ENCODE peak calls at places on chromosome 1, in ten cellular contexts. One of them, this sample, is unnamed. For H3K27me3, the result is how much of the 10 kb centered on the place peaks cover.

GRCh38 chr1:93758842-93759515 is 77.3 kb upstream of the BCAR3 start:
- DNase-seq in sigmoid colon: no peak
- DNase-seq in transverse colon: no peak
- DNase-seq in Peyer's patch: no peak
- DNase-seq in testis: no peak
- DNase-seq in body of pancreas: no peak
- DNase-seq in stomach: no peak
- DNase-seq in tibial nerve: no peak
- DNase-seq in ovary: no peak
- DNase-seq in adrenal gland: peak
- DNase-seq in this sample: no peak

GRCh38 chr1:160675641-160676410 is 29.0 kb upstream of the SLAMF1 start:
- DNase-seq in sigmoid colon: peak
- DNase-seq in transverse colon: peak
- DNase-seq in Peyer's patch: peak
- DNase-seq in testis: peak
- DNase-seq in body of pancreas: peak
- DNase-seq in stomach: peak
- DNase-seq in tibial nerve: no peak
- DNase-seq in ovary: peak
- DNase-seq in adrenal gland: peak
- DNase-seq in this sample: peak

GRCh38 chr1:219085082-219085481 is 88.6 kb upstream of the LYPLAL1 start:
- DNase-seq in sigmoid colon: no peak
- DNase-seq in transverse colon: no peak
- DNase-seq in Peyer's patch: no peak
- DNase-seq in testis: no peak
- DNase-seq in body of pancreas: no peak
- DNase-seq in stomach: no peak
- DNase-seq in tibial nerve: no peak
- DNase-seq in ovary: no peak
- DNase-seq in adrenal gland: no peak
- DNase-seq in this sample: no peak

GRCh38 chr1:201411292-201411691 is 10.2 kb downstream of the TNNI1 start:
- DNase-seq in sigmoid colon: no peak
- DNase-seq in transverse colon: no peak
- DNase-seq in Peyer's patch: no peak
- DNase-seq in testis: no peak
- DNase-seq in body of pancreas: no peak
- DNase-seq in stomach: no peak
- DNase-seq in tibial nerve: no peak
- DNase-seq in ovary: no peak
- DNase-seq in adrenal gland: no peak
- DNase-seq in this sample: no peak

GRCh38 chr1:196558424-196558823 is 49.8 kb downstream of the KCNT2 start:
- DNase-seq in sigmoid colon: no peak
- DNase-seq in transverse colon: no peak
- DNase-seq in Peyer's patch: no peak
- DNase-seq in testis: no peak
- DNase-seq in body of pancreas: no peak
- DNase-seq in stomach: no peak
- DNase-seq in tibial nerve: no peak
- DNase-seq in ovary: no peak
- DNase-seq in adrenal gland: no peak
- DNase-seq in this sample: no peak

GRCh38 chr1:82392513-82392912 is 591.8 kb downstream of the ADGRL2 start:
- DNase-seq in sigmoid colon: no peak
- DNase-seq in transverse colon: no peak
- DNase-seq in Peyer's patch: no peak
- DNase-seq in testis: no peak
- DNase-seq in body of pancreas: no peak
- DNase-seq in stomach: no peak
- DNase-seq in tibial nerve: no peak
- DNase-seq in ovary: no peak
- DNase-seq in adrenal gland: no peak
- DNase-seq in this sample: no peak

GRCh38 chr1:76951185-76951584 is 83.9 kb downstream of the ST6GALNAC5 start:
- DNase-seq in sigmoid colon: no peak
- DNase-seq in transverse colon: no peak
- DNase-seq in Peyer's patch: no peak
- DNase-seq in testis: no peak
- DNase-seq in body of pancreas: no peak
- DNase-seq in stomach: no peak
- DNase-seq in tibial nerve: no peak
- DNase-seq in ovary: no peak
- DNase-seq in adrenal gland: no peak
- DNase-seq in this sample: no peak

GRCh38 chr1:245997471-245998258 is 509.4 kb downstream of the SMYD3 start:
- DNase-seq in sigmoid colon: no peak
- DNase-seq in transverse colon: no peak
- DNase-seq in Peyer's patch: no peak
- DNase-seq in testis: no peak
- DNase-seq in body of pancreas: peak
- DNase-seq in stomach: peak
- DNase-seq in tibial nerve: no peak
- DNase-seq in ovary: no peak
- DNase-seq in adrenal gland: no peak
- DNase-seq in this sample: peak

GRCh38 chr1:107486365-107486764 is 345.5 kb downstream of the NTNG1 start:
- DNase-seq in sigmoid colon: no peak
- DNase-seq in transverse colon: no peak
- DNase-seq in Peyer's patch: no peak
- DNase-seq in testis: no peak
- DNase-seq in body of pancreas: no peak
- DNase-seq in stomach: no peak
- DNase-seq in tibial nerve: no peak
- DNase-seq in ovary: no peak
- DNase-seq in adrenal gland: no peak
- DNase-seq in this sample: no peak

GRCh38 chr1:160127865-160128523 is 12.4 kb downstream of the ATP1A2 start:
- DNase-seq in sigmoid colon: no peak
- DNase-seq in transverse colon: no peak
- DNase-seq in Peyer's patch: no peak
- DNase-seq in testis: no peak
- DNase-seq in body of pancreas: no peak
- DNase-seq in stomach: no peak
- DNase-seq in tibial nerve: no peak
- DNase-seq in ovary: no peak
- DNase-seq in adrenal gland: peak
- DNase-seq in this sample: no peak

GRCh38 chr1:24155011-24155782 is 12.3 kb upstream of the IL22RA1 start:
- DNase-seq in sigmoid colon: no peak
- DNase-seq in transverse colon: peak
- DNase-seq in Peyer's patch: no peak
- DNase-seq in testis: no peak
- DNase-seq in body of pancreas: peak
- DNase-seq in stomach: peak
- DNase-seq in tibial nerve: no peak
- DNase-seq in ovary: no peak
- DNase-seq in adrenal gland: no peak
- DNase-seq in this sample: peak
- TF ChIP-seq CTCF in sigmoid colon: no peak
- TF ChIP-seq CTCF in transverse colon: no peak
- TF ChIP-seq CTCF in Peyer's patch: peak
- TF ChIP-seq CTCF in testis: no peak
- TF ChIP-seq CTCF in body of pancreas: no peak
- TF ChIP-seq CTCF in stomach: no peak
- TF ChIP-seq CTCF in tibial nerve: no peak
- TF ChIP-seq CTCF in ovary: no peak
- TF ChIP-seq CTCF in adrenal gland: no peak
- TF ChIP-seq CTCF in this sample: no peak

DNA sequence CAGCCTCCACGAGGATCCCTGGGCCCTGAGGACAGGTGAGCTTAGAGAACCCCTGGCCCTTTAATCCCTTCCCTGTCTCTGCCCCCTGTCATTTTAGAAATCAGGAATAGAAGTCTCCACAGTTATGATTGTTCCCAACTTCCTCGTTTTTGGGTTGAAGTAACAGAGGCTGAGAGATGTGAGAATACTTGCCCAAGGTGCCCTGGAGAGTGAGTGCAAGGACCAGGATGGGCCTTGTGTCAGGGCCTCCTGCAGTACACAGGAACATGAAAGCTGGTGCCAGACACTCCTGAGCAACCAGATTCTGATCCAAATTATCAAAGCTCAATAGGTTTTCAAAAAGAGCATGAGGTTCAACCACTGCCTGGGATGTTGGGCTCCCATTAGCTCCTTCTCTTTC is 10.1 kb downstream of the HLX start:
- DNase-seq in sigmoid colon: no peak
- DNase-seq in transverse colon: no peak
- DNase-seq in Peyer's patch: no peak
- DNase-seq in testis: no peak
- DNase-seq in body of pancreas: no peak
- DNase-seq in stomach: no peak
- DNase-seq in tibial nerve: no peak
- DNase-seq in ovary: no peak
- DNase-seq in adrenal gland: no peak
- DNase-seq in this sample: no peak
- H3K27me3 ChIP-seq in sigmoid colon: under half
- H3K27me3 ChIP-seq in transverse colon: half or more
- H3K27me3 ChIP-seq in Peyer's patch: under half
- H3K27me3 ChIP-seq in testis: under half
- H3K27me3 ChIP-seq in body of pancreas: under half
- H3K27me3 ChIP-seq in stomach: under half
- H3K27me3 ChIP-seq in tibial nerve: under half
- H3K27me3 ChIP-seq in ovary: under half
- H3K27me3 ChIP-seq in adrenal gland: half or more
- H3K27me3 ChIP-seq in this sample: half or more

GRCh38 chr1:172457479-172458130 is 13.7 kb upstream of the PIGC start:
- DNase-seq in sigmoid colon: no peak
- DNase-seq in transverse colon: no peak
- DNase-seq in Peyer's patch: no peak
- DNase-seq in testis: no peak
- DNase-seq in body of pancreas: peak
- DNase-seq in stomach: no peak
- DNase-seq in tibial nerve: no peak
- DNase-seq in ovary: no peak
- DNase-seq in adrenal gland: no peak
- DNase-seq in this sample: no peak

GRCh38 chr1:172452536-172453159 is 8.8 kb upstream of the PIGC start:
- DNase-seq in sigmoid colon: no peak
- DNase-seq in transverse colon: no peak
- DNase-seq in Peyer's patch: no peak
- DNase-seq in testis: no peak
- DNase-seq in body of pancreas: peak
- DNase-seq in stomach: no peak
- DNase-seq in tibial nerve: no peak
- DNase-seq in ovary: no peak
- DNase-seq in adrenal gland: peak
- DNase-seq in this sample: no peak

GRCh38 chr1:172460177-172460576 is 16.3 kb upstream of the PIGC start:
- DNase-seq in sigmoid colon: no peak
- DNase-seq in transverse colon: no peak
- DNase-seq in Peyer's patch: no peak
- DNase-seq in testis: no peak
- DNase-seq in body of pancreas: no peak
- DNase-seq in stomach: no peak
- DNase-seq in tibial nerve: no peak
- DNase-seq in ovary: no peak
- DNase-seq in adrenal gland: no peak
- DNase-seq in this sample: no peak

GRCh38 chr1:172453607-172454006 is 9.7 kb upstream of the PIGC start:
- DNase-seq in sigmoid colon: no peak
- DNase-seq in transverse colon: no peak
- DNase-seq in Peyer's patch: no peak
- DNase-seq in testis: no peak
- DNase-seq in body of pancreas: no peak
- DNase-seq in stomach: no peak
- DNase-seq in tibial nerve: no peak
- DNase-seq in ovary: no peak
- DNase-seq in adrenal gland: no peak
- DNase-seq in this sample: no peak

GRCh38 chr1:172456344-172456769 is 12.5 kb upstream of the PIGC start:
- DNase-seq in sigmoid colon: no peak
- DNase-seq in transverse colon: no peak
- DNase-seq in Peyer's patch: no peak
- DNase-seq in testis: no peak
- DNase-seq in body of pancreas: no peak
- DNase-seq in stomach: no peak
- DNase-seq in tibial nerve: no peak
- DNase-seq in ovary: no peak
- DNase-seq in adrenal gland: no peak
- DNase-seq in this sample: no peak
- TF ChIP-seq POLR2A in sigmoid colon: no peak
- TF ChIP-seq POLR2A in transverse colon: no peak
- TF ChIP-seq POLR2A in Peyer's patch: no peak
- TF ChIP-seq POLR2A in testis: no peak
- TF ChIP-seq POLR2A in body of pancreas: no peak
- TF ChIP-seq POLR2A in stomach: no peak
- TF ChIP-seq POLR2A in tibial nerve: no peak
- TF ChIP-seq POLR2A in ovary: no peak
- TF ChIP-seq POLR2A in adrenal gland: no peak
- TF ChIP-seq POLR2A in this sample: no peak

GRCh38 chr1:54949971-54950360 is 30.5 kb upstream of the TMEM61 start:
- DNase-seq in sigmoid colon: no peak
- DNase-seq in transverse colon: no peak
- DNase-seq in Peyer's patch: no peak
- DNase-seq in testis: no peak
- DNase-seq in body of pancreas: no peak
- DNase-seq in stomach: no peak
- DNase-seq in tibial nerve: no peak
- DNase-seq in ovary: no peak
- DNase-seq in adrenal gland: peak
- DNase-seq in this sample: no peak

GRCh38 chr1:54942976-54943375 is 37.5 kb upstream of the TMEM61 start:
- DNase-seq in sigmoid colon: no peak
- DNase-seq in transverse colon: no peak
- DNase-seq in Peyer's patch: no peak
- DNase-seq in testis: no peak
- DNase-seq in body of pancreas: no peak
- DNase-seq in stomach: no peak
- DNase-seq in tibial nerve: no peak
- DNase-seq in ovary: no peak
- DNase-seq in adrenal gland: no peak
- DNase-seq in this sample: no peak

GRCh38 chr1:54944610-54945392 is 35.6 kb upstream of the TMEM61 start:
- DNase-seq in sigmoid colon: peak
- DNase-seq in transverse colon: peak
- DNase-seq in Peyer's patch: peak
- DNase-seq in testis: peak
- DNase-seq in body of pancreas: peak
- DNase-seq in stomach: peak
- DNase-seq in tibial nerve: peak
- DNase-seq in ovary: peak
- DNase-seq in adrenal gland: peak
- DNase-seq in this sample: peak

GRCh38 chr1:54947540-54947939 is 32.9 kb upstream of the TMEM61 start:
- DNase-seq in sigmoid colon: no peak
- DNase-seq in transverse colon: no peak
- DNase-seq in Peyer's patch: no peak
- DNase-seq in testis: no peak
- DNase-seq in body of pancreas: no peak
- DNase-seq in stomach: no peak
- DNase-seq in tibial nerve: no peak
- DNase-seq in ovary: no peak
- DNase-seq in adrenal gland: no peak
- DNase-seq in this sample: no peak

GRCh38 chr1:54945393-54945936 is 35.0 kb upstream of the TMEM61 start:
- DNase-seq in sigmoid colon: no peak
- DNase-seq in transverse colon: peak
- DNase-seq in Peyer's patch: no peak
- DNase-seq in testis: no peak
- DNase-seq in body of pancreas: no peak
- DNase-seq in stomach: peak
- DNase-seq in tibial nerve: no peak
- DNase-seq in ovary: no peak
- DNase-seq in adrenal gland: no peak
- DNase-seq in this sample: no peak
- TF ChIP-seq CTCF in sigmoid colon: no peak
- TF ChIP-seq CTCF in transverse colon: no peak
- TF ChIP-seq CTCF in Peyer's patch: peak
- TF ChIP-seq CTCF in testis: peak
- TF ChIP-seq CTCF in body of pancreas: no peak
- TF ChIP-seq CTCF in stomach: no peak
- TF ChIP-seq CTCF in tibial nerve: no peak
- TF ChIP-seq CTCF in ovary: no peak
- TF ChIP-seq CTCF in adrenal gland: no peak
- TF ChIP-seq CTCF in this sample: no peak